ENCODE peak calls at places on chromosomes 2 and 18, in five cellular contexts. One of them, this sample, is unnamed.

GRCh38 chr2:105800036-105800755 is 55.5 kb downstream of the NCK2 start:
- DNase-seq in GM13977: no peak
- DNase-seq in activated T-helper 1 cell treated with anti-CD3 and anti-CD28 coated beads, Interleukin-12 subunit alpha, Interleukin-12 subunit beta, Interleukin-2, Interleukin-4 antibody, amounts not matched to agents 30 ng/mL and 10 ng/mL and 1 ng/mL, durations not matched to agents 14 hours and 24 hours and 36 hours: no peak
- DNase-seq in upper lobe of right lung: no peak
- DNase-seq in transverse colon: no peak
- DNase-seq in this sample: no peak

GRCh38 chr2:232349546-232349945 is 29.0 kb upstream of the ALPP start:
- DNase-seq in GM13977: no peak
- DNase-seq in activated T-helper 1 cell treated with anti-CD3 and anti-CD28 coated beads, Interleukin-12 subunit alpha, Interleukin-12 subunit beta, Interleukin-2, Interleukin-4 antibody, amounts not matched to agents 30 ng/mL and 10 ng/mL and 1 ng/mL, durations not matched to agents 14 hours and 24 hours and 36 hours: no peak
- DNase-seq in upper lobe of right lung: peak
- DNase-seq in transverse colon: no peak
- DNase-seq in this sample: peak

GRCh38 chr2:2557448-2557847 is 226.4 kb upstream of the MYT1L start:
- DNase-seq in GM13977: no peak
- DNase-seq in activated T-helper 1 cell treated with anti-CD3 and anti-CD28 coated beads, Interleukin-12 subunit alpha, Interleukin-12 subunit beta, Interleukin-2, Interleukin-4 antibody, amounts not matched to agents 30 ng/mL and 10 ng/mL and 1 ng/mL, durations not matched to agents 14 hours and 24 hours and 36 hours: no peak
- DNase-seq in upper lobe of right lung: no peak
- DNase-seq in transverse colon: no peak
- DNase-seq in this sample: no peak

GRCh38 chr2:147165682-147166081 is 679.1 kb upstream of the ACVR2A start:
- DNase-seq in GM13977: no peak
- DNase-seq in activated T-helper 1 cell treated with anti-CD3 and anti-CD28 coated beads, Interleukin-12 subunit alpha, Interleukin-12 subunit beta, Interleukin-2, Interleukin-4 antibody, amounts not matched to agents 30 ng/mL and 10 ng/mL and 1 ng/mL, durations not matched to agents 14 hours and 24 hours and 36 hours: no peak
- DNase-seq in upper lobe of right lung: no peak
- DNase-seq in transverse colon: no peak
- DNase-seq in this sample: no peak

GRCh38 chr2:11099122-11100065 is 55.9 kb upstream of the SLC66A3 start:
- DNase-seq in GM13977: no peak
- DNase-seq in activated T-helper 1 cell treated with anti-CD3 and anti-CD28 coated beads, Interleukin-12 subunit alpha, Interleukin-12 subunit beta, Interleukin-2, Interleukin-4 antibody, amounts not matched to agents 30 ng/mL and 10 ng/mL and 1 ng/mL, durations not matched to agents 14 hours and 24 hours and 36 hours: no peak
- DNase-seq in upper lobe of right lung: peak
- DNase-seq in transverse colon: no peak
- DNase-seq in this sample: peak

GRCh38 chr2:17878222-17879136 is at the start of gene KCNS3:
- DNase-seq in GM13977: peak
- DNase-seq in activated T-helper 1 cell treated with anti-CD3 and anti-CD28 coated beads, Interleukin-12 subunit alpha, Interleukin-12 subunit beta, Interleukin-2, Interleukin-4 antibody, amounts not matched to agents 30 ng/mL and 10 ng/mL and 1 ng/mL, durations not matched to agents 14 hours and 24 hours and 36 hours: no peak
- DNase-seq in upper lobe of right lung: peak
- DNase-seq in transverse colon: peak
- DNase-seq in this sample: no peak

GRCh38 chr2:157438907-157439791 is 4.7 kb downstream of the CYTIP start:
- DNase-seq in GM13977: no peak
- DNase-seq in activated T-helper 1 cell treated with anti-CD3 and anti-CD28 coated beads, Interleukin-12 subunit alpha, Interleukin-12 subunit beta, Interleukin-2, Interleukin-4 antibody, amounts not matched to agents 30 ng/mL and 10 ng/mL and 1 ng/mL, durations not matched to agents 14 hours and 24 hours and 36 hours: no peak
- DNase-seq in upper lobe of right lung: no peak
- DNase-seq in transverse colon: no peak
- DNase-seq in this sample: no peak

GRCh38 chr2:203080447-203080846 is 65.8 kb downstream of the NBEAL1 start:
- DNase-seq in GM13977: no peak
- DNase-seq in activated T-helper 1 cell treated with anti-CD3 and anti-CD28 coated beads, Interleukin-12 subunit alpha, Interleukin-12 subunit beta, Interleukin-2, Interleukin-4 antibody, amounts not matched to agents 30 ng/mL and 10 ng/mL and 1 ng/mL, durations not matched to agents 14 hours and 24 hours and 36 hours: no peak
- DNase-seq in upper lobe of right lung: no peak
- DNase-seq in transverse colon: no peak
- DNase-seq in this sample: no peak

GRCh38 chr2:130963849-130964793 is 127.4 kb downstream of the ARHGEF4 start:
- DNase-seq in GM13977: peak
- DNase-seq in activated T-helper 1 cell treated with anti-CD3 and anti-CD28 coated beads, Interleukin-12 subunit alpha, Interleukin-12 subunit beta, Interleukin-2, Interleukin-4 antibody, amounts not matched to agents 30 ng/mL and 10 ng/mL and 1 ng/mL, durations not matched to agents 14 hours and 24 hours and 36 hours: no peak
- DNase-seq in upper lobe of right lung: no peak
- DNase-seq in transverse colon: no peak
- DNase-seq in this sample: no peak

GRCh38 chr2:218396688-218397501 is 2.8 kb upstream of the CTDSP1 start:
- DNase-seq in GM13977: no peak
- DNase-seq in activated T-helper 1 cell treated with anti-CD3 and anti-CD28 coated beads, Interleukin-12 subunit alpha, Interleukin-12 subunit beta, Interleukin-2, Interleukin-4 antibody, amounts not matched to agents 30 ng/mL and 10 ng/mL and 1 ng/mL, durations not matched to agents 14 hours and 24 hours and 36 hours: peak
- DNase-seq in upper lobe of right lung: peak
- DNase-seq in transverse colon: peak
- DNase-seq in this sample: no peak

GRCh38 chr2:12890071-12890470 is 173.3 kb downstream of the TRIB2 start:
- DNase-seq in GM13977: no peak
- DNase-seq in activated T-helper 1 cell treated with anti-CD3 and anti-CD28 coated beads, Interleukin-12 subunit alpha, Interleukin-12 subunit beta, Interleukin-2, Interleukin-4 antibody, amounts not matched to agents 30 ng/mL and 10 ng/mL and 1 ng/mL, durations not matched to agents 14 hours and 24 hours and 36 hours: no peak
- DNase-seq in upper lobe of right lung: no peak
- DNase-seq in transverse colon: no peak
- DNase-seq in this sample: no peak

GRCh38 chr2:20511130-20511529 is 64.3 kb downstream of the RHOB start:
- DNase-seq in GM13977: no peak
- DNase-seq in activated T-helper 1 cell treated with anti-CD3 and anti-CD28 coated beads, Interleukin-12 subunit alpha, Interleukin-12 subunit beta, Interleukin-2, Interleukin-4 antibody, amounts not matched to agents 30 ng/mL and 10 ng/mL and 1 ng/mL, durations not matched to agents 14 hours and 24 hours and 36 hours: no peak
- DNase-seq in upper lobe of right lung: no peak
- DNase-seq in transverse colon: no peak
- DNase-seq in this sample: no peak

GRCh38 chr2:61660511-61661388 is 122.6 kb upstream of the XPO1 start:
- DNase-seq in GM13977: no peak
- DNase-seq in activated T-helper 1 cell treated with anti-CD3 and anti-CD28 coated beads, Interleukin-12 subunit alpha, Interleukin-12 subunit beta, Interleukin-2, Interleukin-4 antibody, amounts not matched to agents 30 ng/mL and 10 ng/mL and 1 ng/mL, durations not matched to agents 14 hours and 24 hours and 36 hours: no peak
- DNase-seq in upper lobe of right lung: no peak
- DNase-seq in transverse colon: no peak
- DNase-seq in this sample: no peak

GRCh38 chr18:50193796-50194622 is 938 bp downstream of the MYO5B start:
- DNase-seq in GM13977: peak
- DNase-seq in activated T-helper 1 cell treated with anti-CD3 and anti-CD28 coated beads, Interleukin-12 subunit alpha, Interleukin-12 subunit beta, Interleukin-2, Interleukin-4 antibody, amounts not matched to agents 30 ng/mL and 10 ng/mL and 1 ng/mL, durations not matched to agents 14 hours and 24 hours and 36 hours: no peak
- DNase-seq in upper lobe of right lung: peak
- DNase-seq in transverse colon: peak
- DNase-seq in this sample: no peak

GRCh38 chr18:13291299-13291698 is 72.7 kb downstream of the LDLRAD4 start:
- DNase-seq in GM13977: no peak
- DNase-seq in activated T-helper 1 cell treated with anti-CD3 and anti-CD28 coated beads, Interleukin-12 subunit alpha, Interleukin-12 subunit beta, Interleukin-2, Interleukin-4 antibody, amounts not matched to agents 30 ng/mL and 10 ng/mL and 1 ng/mL, durations not matched to agents 14 hours and 24 hours and 36 hours: no peak
- DNase-seq in upper lobe of right lung: peak
- DNase-seq in transverse colon: no peak
- DNase-seq in this sample: peak

GRCh38 chr2:212723226-212723625 is 184.6 kb upstream of the ERBB4 start:
- DNase-seq in GM13977: peak
- DNase-seq in activated T-helper 1 cell treated with anti-CD3 and anti-CD28 coated beads, Interleukin-12 subunit alpha, Interleukin-12 subunit beta, Interleukin-2, Interleukin-4 antibody, amounts not matched to agents 30 ng/mL and 10 ng/mL and 1 ng/mL, durations not matched to agents 14 hours and 24 hours and 36 hours: no peak
- DNase-seq in upper lobe of right lung: no peak
- DNase-seq in transverse colon: no peak
- DNase-seq in this sample: no peak

GRCh38 chr2:45024600-45025291 is 15.5 kb upstream of the SIX2 start:
- DNase-seq in GM13977: no peak
- DNase-seq in activated T-helper 1 cell treated with anti-CD3 and anti-CD28 coated beads, Interleukin-12 subunit alpha, Interleukin-12 subunit beta, Interleukin-2, Interleukin-4 antibody, amounts not matched to agents 30 ng/mL and 10 ng/mL and 1 ng/mL, durations not matched to agents 14 hours and 24 hours and 36 hours: no peak
- DNase-seq in upper lobe of right lung: no peak
- DNase-seq in transverse colon: no peak
- DNase-seq in this sample: no peak

GRCh38 chr2:100114011-100114433 is 28.4 kb downstream of the AFF3 start:
- DNase-seq in GM13977: peak
- DNase-seq in activated T-helper 1 cell treated with anti-CD3 and anti-CD28 coated beads, Interleukin-12 subunit alpha, Interleukin-12 subunit beta, Interleukin-2, Interleukin-4 antibody, amounts not matched to agents 30 ng/mL and 10 ng/mL and 1 ng/mL, durations not matched to agents 14 hours and 24 hours and 36 hours: no peak
- DNase-seq in upper lobe of right lung: no peak
- DNase-seq in transverse colon: no peak
- DNase-seq in this sample: no peak

GRCh38 chr2:241219030-241219382 is 30.5 kb downstream of the ANO7 start:
- DNase-seq in GM13977: no peak
- DNase-seq in activated T-helper 1 cell treated with anti-CD3 and anti-CD28 coated beads, Interleukin-12 subunit alpha, Interleukin-12 subunit beta, Interleukin-2, Interleukin-4 antibody, amounts not matched to agents 30 ng/mL and 10 ng/mL and 1 ng/mL, durations not matched to agents 14 hours and 24 hours and 36 hours: no peak
- DNase-seq in upper lobe of right lung: no peak
- DNase-seq in transverse colon: no peak
- DNase-seq in this sample: no peak

GRCh38 chr2:27021253-27021801 is 11.4 kb upstream of the TMEM214 start:
- DNase-seq in GM13977: no peak
- DNase-seq in activated T-helper 1 cell treated with anti-CD3 and anti-CD28 coated beads, Interleukin-12 subunit alpha, Interleukin-12 subunit beta, Interleukin-2, Interleukin-4 antibody, amounts not matched to agents 30 ng/mL and 10 ng/mL and 1 ng/mL, durations not matched to agents 14 hours and 24 hours and 36 hours: no peak
- DNase-seq in upper lobe of right lung: no peak
- DNase-seq in transverse colon: peak
- DNase-seq in this sample: no peak

GRCh38 chr2:38394903-38395341 is 17.8 kb upstream of the ATL2 start:
- DNase-seq in GM13977: no peak
- DNase-seq in activated T-helper 1 cell treated with anti-CD3 and anti-CD28 coated beads, Interleukin-12 subunit alpha, Interleukin-12 subunit beta, Interleukin-2, Interleukin-4 antibody, amounts not matched to agents 30 ng/mL and 10 ng/mL and 1 ng/mL, durations not matched to agents 14 hours and 24 hours and 36 hours: no peak
- DNase-seq in upper lobe of right lung: no peak
- DNase-seq in transverse colon: no peak
- DNase-seq in this sample: no peak

GRCh38 chr2:180720861-180721260 is 259.5 kb upstream of the UBE2E3 start:
- DNase-seq in GM13977: no peak
- DNase-seq in activated T-helper 1 cell treated with anti-CD3 and anti-CD28 coated beads, Interleukin-12 subunit alpha, Interleukin-12 subunit beta, Interleukin-2, Interleukin-4 antibody, amounts not matched to agents 30 ng/mL and 10 ng/mL and 1 ng/mL, durations not matched to agents 14 hours and 24 hours and 36 hours: no peak
- DNase-seq in upper lobe of right lung: no peak
- DNase-seq in transverse colon: no peak
- DNase-seq in this sample: no peak

GRCh38 chr2:151043484-151043883 is 218.2 kb downstream of the RBM43 start:
- DNase-seq in GM13977: no peak
- DNase-seq in activated T-helper 1 cell treated with anti-CD3 and anti-CD28 coated beads, Interleukin-12 subunit alpha, Interleukin-12 subunit beta, Interleukin-2, Interleukin-4 antibody, amounts not matched to agents 30 ng/mL and 10 ng/mL and 1 ng/mL, durations not matched to agents 14 hours and 24 hours and 36 hours: no peak
- DNase-seq in upper lobe of right lung: no peak
- DNase-seq in transverse colon: no peak
- DNase-seq in this sample: no peak

GRCh38 chr2:127164761-127165538 is 55.1 kb downstream of the CYP27C1 start:
- DNase-seq in GM13977: no peak
- DNase-seq in activated T-helper 1 cell treated with anti-CD3 and anti-CD28 coated beads, Interleukin-12 subunit alpha, Interleukin-12 subunit beta, Interleukin-2, Interleukin-4 antibody, amounts not matched to agents 30 ng/mL and 10 ng/mL and 1 ng/mL, durations not matched to agents 14 hours and 24 hours and 36 hours: no peak
- DNase-seq in upper lobe of right lung: no peak
- DNase-seq in transverse colon: no peak
- DNase-seq in this sample: peak

GRCh38 chr2:83069724-83070123 is 1389.4 kb downstream of the SUCLG1 start:
- DNase-seq in GM13977: no peak
- DNase-seq in activated T-helper 1 cell treated with anti-CD3 and anti-CD28 coated beads, Interleukin-12 subunit alpha, Interleukin-12 subunit beta, Interleukin-2, Interleukin-4 antibody, amounts not matched to agents 30 ng/mL and 10 ng/mL and 1 ng/mL, durations not matched to agents 14 hours and 24 hours and 36 hours: no peak
- DNase-seq in upper lobe of right lung: no peak
- DNase-seq in transverse colon: no peak
- DNase-seq in this sample: no peak